ENCODE peak calls at places on chromosome 12, in six cellular contexts. C, V, Z, L, Y and H are unnamed samples.

GRCh38 chr12:107402041-107403022 is 283.3 kb upstream of the PWP1 start:
- DNase-seq in C (peak), V (peak), Z (peak), L (no peak), Y (peak), H (peak)

GRCh38 chr12:25362646-25363045 is 111.9 kb upstream of the KRAS start:
- DNase-seq in C (no peak), V (no peak), Z (no peak), L (no peak), Y (no peak), H (no peak)

GRCh38 chr12:80031229-80031628 is 68.1 kb upstream of the OTOGL start:
- DNase-seq in C (no peak), V (no peak), Z (no peak), L (no peak), Y (no peak), H (no peak)

GRCh38 chr12:39405580-39405979 is 37.3 kb downstream of the KIF21A start:
- DNase-seq in C (no peak), V (no peak), Z (no peak), L (no peak), Y (no peak), H (no peak)

GRCh38 chr12:59734371-59734770 is 138.5 kb downstream of the SLC16A7 start:
- DNase-seq in C (no peak), V (no peak), Z (no peak), L (no peak), Y (no peak), H (no peak)

GRCh38 chr12:78759387-78759786 is 105.2 kb upstream of the SYT1 start:
- DNase-seq in C (no peak), V (no peak), Z (no peak), L (no peak), Y (peak), H (no peak)

GRCh38 chr12:120750806-120751205 is 25.2 kb downstream of the ACADS start:
- DNase-seq in C (no peak), V (no peak), Z (no peak), L (no peak), Y (no peak), H (no peak)

GRCh38 chr12:49909826-49910225 is 6.1 kb upstream of the FAIM2 start:
- DNase-seq in C (no peak), V (peak), Z (no peak), L (no peak), Y (peak), H (no peak)

GRCh38 chr12:17358850-17359249 is 731.1 kb downstream of the RERGL start:
- DNase-seq in C (no peak), V (no peak), Z (no peak), L (no peak), Y (no peak), H (no peak)

GRCh38 chr12:59345406-59345805 is 250.4 kb upstream of the SLC16A7 start:
- DNase-seq in C (no peak), V (no peak), Z (no peak), L (no peak), Y (no peak), H (no peak)

GRCh38 chr12:22525426-22525825 is 18.9 kb downstream of the C2CD5 start:
- DNase-seq in C (no peak), V (no peak), Z (no peak), L (no peak), Y (no peak), H (no peak)

GRCh38 chr12:14810953-14811483 is 3.0 kb downstream of the SMCO3 start:
- DNase-seq in C (no peak), V (no peak), Z (peak), L (no peak), Y (peak), H (no peak)

GRCh38 chr12:30243426-30243825 is 452.2 kb downstream of the IPO8 start:
- DNase-seq in C (no peak), V (no peak), Z (no peak), L (no peak), Y (no peak), H (no peak)

GRCh38 chr12:18296909-18297280 is 35.6 kb downstream of the PIK3C2G start:
- DNase-seq in C (no peak), V (no peak), Z (no peak), L (no peak), Y (no peak), H (no peak)

GRCh38 chr12:109056891-109057290 is 4.5 kb downstream of the USP30 start:
- DNase-seq in C (no peak), V (no peak), Z (no peak), L (no peak), Y (no peak), H (no peak)

GRCh38 chr12:27396416-27396815 is 50.1 kb upstream of the SMCO2 start:
- DNase-seq in C (no peak), V (no peak), Z (no peak), L (no peak), Y (no peak), H (no peak)

GRCh38 chr12:22860926-22861325 is 236.0 kb downstream of the ETNK1 start:
- DNase-seq in C (no peak), V (no peak), Z (no peak), L (no peak), Y (no peak), H (no peak)

GRCh38 chr12:115194857-115195256 is 510.9 kb upstream of the TBX3 start:
- DNase-seq in C (no peak), V (no peak), Z (no peak), L (no peak), Y (no peak), H (no peak)

GRCh38 chr12:58314610-58315009 is 373.2 kb downstream of the ATP23 start:
- DNase-seq in C (no peak), V (no peak), Z (no peak), L (no peak), Y (no peak), H (no peak)

GRCh38 chr12:93245543-93245942 is 132.2 kb upstream of the NUDT4 start:
- DNase-seq in C (peak), V (no peak), Z (peak), L (no peak), Y (no peak), H (no peak)

GRCh38 chr12:2813573-2814185 is 1.2 kb downstream of the ITFG2 start:
- DNase-seq in C (no peak), V (no peak), Z (peak), L (no peak), Y (peak), H (peak)

GRCh38 chr12:3613641-3614180 is 122.7 kb downstream of the PRMT8 start:
- DNase-seq in C (no peak), V (no peak), Z (no peak), L (no peak), Y (no peak), H (no peak)

GRCh38 chr12:58933068-58933681 is 12.9 kb upstream of the LRIG3 start:
- DNase-seq in C (no peak), V (no peak), Z (no peak), L (no peak), Y (no peak), H (no peak)

GRCh38 chr12:131060011-131060703 is 106.5 kb downstream of the ADGRD1 start:
- DNase-seq in C (no peak), V (peak), Z (no peak), L (peak), Y (no peak), H (no peak)

GRCh38 chr12:13146539-13146938 is 43.1 kb upstream of the GSG1 start:
- DNase-seq in C (no peak), V (no peak), Z (no peak), L (no peak), Y (no peak), H (no peak)

GRCh38 chr12:89621511-89621910 is 87.1 kb downstream of the ATP2B1 start:
- DNase-seq in C (no peak), V (no peak), Z (no peak), L (no peak), Y (no peak), H (no peak)

GRCh38 chr12:50984899-50985298 is 32.6 kb downstream of the HIGD1C start:
- DNase-seq in C (no peak), V (no peak), Z (no peak), L (no peak), Y (no peak), H (no peak)

GRCh38 chr12:124296295-124296915 is 1.5 kb downstream of the RFLNA start:
- DNase-seq in C (no peak), V (no peak), Z (peak), L (no peak), Y (no peak), H (no peak)

DNA sequence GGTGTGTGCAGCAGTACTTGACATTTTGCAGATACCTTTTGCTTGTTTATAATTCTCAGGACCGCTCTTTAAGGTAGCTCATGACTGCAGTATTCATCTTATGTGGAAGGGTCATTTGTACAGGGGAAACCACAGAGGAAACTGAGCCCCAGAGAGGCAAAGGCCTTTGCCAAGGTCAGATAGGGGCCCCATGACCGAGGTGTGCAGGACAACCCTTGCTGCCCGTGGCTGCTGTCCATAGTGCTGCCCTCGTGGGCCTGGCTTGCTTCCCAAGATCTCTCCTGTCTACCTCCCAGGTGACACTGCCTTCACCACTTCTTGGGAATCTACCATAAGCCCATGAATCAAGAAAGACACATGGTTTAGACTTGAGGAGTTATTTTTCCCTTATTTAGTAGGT is 198.7 kb upstream of the BCL2L14 start:
- DNase-seq in C (no peak), V (no peak), Z (no peak), L (no peak), Y (no peak), H (no peak)
- TF ChIP-seq POLR2A in C (no peak), V (no peak), Z (no peak), L (no peak), Y (no peak), H (no peak)

DNA sequence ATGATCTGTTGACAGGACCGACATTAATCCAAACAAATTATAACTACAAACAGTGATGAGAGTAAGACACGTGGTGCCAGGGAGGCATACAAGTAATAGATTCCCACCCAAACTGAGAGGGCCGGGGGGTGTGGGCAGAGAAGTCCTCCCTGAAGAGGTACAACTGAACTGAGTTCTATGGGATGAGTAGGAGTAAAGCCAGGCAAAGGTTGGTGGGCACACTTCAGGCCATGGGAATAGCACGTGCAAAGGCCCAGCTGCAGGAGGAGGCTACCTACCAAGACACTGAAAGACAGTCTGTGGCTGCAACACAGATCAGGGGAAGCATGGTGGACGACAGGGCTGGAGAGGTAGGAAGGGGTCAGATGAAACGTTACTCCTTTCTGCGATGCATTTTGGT is 22.0 kb upstream of the VWF start:
- DNase-seq in C (no peak), V (no peak), Z (no peak), L (no peak), Y (no peak), H (no peak)
- TF ChIP-seq POLR2A in C (no peak), V (no peak), Z (no peak), L (no peak), Y (no peak), H (no peak)

GRCh38 chr12:57237952-57238853 is 8.7 kb downstream of the SHMT2 start:
- DNase-seq in C (peak), V (no peak), Z (peak), L (no peak), Y (no peak), H (no peak)
- TF ChIP-seq POLR2A in C (no peak), V (no peak), Z (no peak), L (no peak), Y (no peak), H (no peak)

GRCh38 chr12:9074484-9075140 is 41.1 kb downstream of the A2M start:
- DNase-seq in C (no peak), V (no peak), Z (no peak), L (no peak), Y (no peak), H (no peak)
- TF ChIP-seq POLR2A in C (no peak), V (no peak), Z (no peak), L (no peak), Y (peak), H (no peak)

DNA sequence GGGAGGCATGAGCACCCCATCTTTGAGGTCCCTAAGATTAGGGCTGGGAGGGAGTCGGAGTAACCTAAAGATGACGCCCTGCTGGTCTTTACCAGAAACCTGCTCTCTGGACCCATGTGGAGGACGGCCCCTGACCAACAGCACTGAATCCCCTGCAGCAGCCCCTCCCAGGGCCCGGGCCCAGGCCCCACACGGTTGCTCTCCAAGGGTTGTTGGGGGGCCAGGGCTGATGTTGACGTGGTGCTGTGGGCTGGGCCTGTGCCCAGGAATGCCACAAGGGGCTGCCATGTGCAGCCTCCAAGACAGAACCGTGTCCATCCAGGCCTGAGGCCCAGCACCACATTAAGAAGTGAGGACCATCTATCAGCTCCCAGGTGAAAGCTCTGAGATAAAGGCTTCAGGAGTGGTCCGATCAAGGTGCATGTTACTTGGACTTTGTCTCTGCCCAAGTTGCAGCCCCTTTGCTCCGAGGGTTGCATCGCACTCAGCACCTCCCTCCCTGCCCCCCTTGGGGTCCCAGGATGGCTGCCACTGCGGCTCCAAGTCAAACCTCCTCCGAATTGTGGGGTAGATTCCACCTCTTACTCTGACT is 29.6 kb downstream of the LRCOL1 start:
- DNase-seq in C (no peak), V (no peak), Z (no peak), L (no peak), Y (no peak), H (no peak)
- TF ChIP-seq POLR2A in C (no peak), V (no peak), Z (no peak), L (no peak), Y (no peak), H (no peak)

DNA sequence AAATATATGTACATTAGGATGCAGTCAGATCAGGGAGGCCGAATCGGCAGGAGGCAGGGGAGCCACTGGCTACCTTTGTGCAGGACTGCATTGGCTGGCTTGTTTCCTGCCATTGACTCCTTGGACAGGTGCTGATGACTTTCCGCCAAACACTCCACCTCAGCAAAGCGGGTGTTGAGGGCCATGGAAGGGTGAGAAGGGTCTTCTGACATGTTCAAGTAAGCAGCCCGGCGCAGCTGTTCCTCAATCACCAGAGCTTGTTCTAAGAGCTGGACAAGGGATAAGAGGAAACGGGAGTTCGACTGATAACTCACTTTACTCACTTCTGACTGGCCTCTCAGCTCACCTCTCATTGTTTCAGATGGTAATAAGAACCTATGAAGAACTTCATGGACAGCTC is 4.9 kb upstream of the NOP2 start:
- DNase-seq in C (no peak), V (no peak), Z (no peak), L (no peak), Y (no peak), H (no peak)
- TF ChIP-seq POLR2A in C (no peak), V (no peak), Z (no peak), L (no peak), Y (no peak), H (no peak)

GRCh38 chr12:122204829-122205589 is 1.5 kb downstream of the B3GNT4 start:
- DNase-seq in C (no peak), V (no peak), Z (no peak), L (no peak), Y (no peak), H (no peak)

GRCh38 chr12:122203968-122204828 is 689 bp downstream of the B3GNT4 start:
- DNase-seq in C (no peak), V (no peak), Z (no peak), L (no peak), Y (no peak), H (no peak)

GRCh38 chr12:122202017-122202416 is 1.5 kb upstream of the B3GNT4 start:
- DNase-seq in C (no peak), V (no peak), Z (no peak), L (no peak), Y (no peak), H (no peak)

GRCh38 chr12:122201381-122201780 is 2.1 kb upstream of the B3GNT4 start:
- DNase-seq in C (no peak), V (no peak), Z (no peak), L (no peak), Y (no peak), H (no peak)

GRCh38 chr12:122203301-122203967 is at the start of gene B3GNT4:
- DNase-seq in C (no peak), V (peak), Z (peak), L (no peak), Y (no peak), H (peak)
- TF ChIP-seq POLR2A in C (no peak), V (no peak), Z (no peak), L (no peak), Y (no peak), H (peak)

DNA sequence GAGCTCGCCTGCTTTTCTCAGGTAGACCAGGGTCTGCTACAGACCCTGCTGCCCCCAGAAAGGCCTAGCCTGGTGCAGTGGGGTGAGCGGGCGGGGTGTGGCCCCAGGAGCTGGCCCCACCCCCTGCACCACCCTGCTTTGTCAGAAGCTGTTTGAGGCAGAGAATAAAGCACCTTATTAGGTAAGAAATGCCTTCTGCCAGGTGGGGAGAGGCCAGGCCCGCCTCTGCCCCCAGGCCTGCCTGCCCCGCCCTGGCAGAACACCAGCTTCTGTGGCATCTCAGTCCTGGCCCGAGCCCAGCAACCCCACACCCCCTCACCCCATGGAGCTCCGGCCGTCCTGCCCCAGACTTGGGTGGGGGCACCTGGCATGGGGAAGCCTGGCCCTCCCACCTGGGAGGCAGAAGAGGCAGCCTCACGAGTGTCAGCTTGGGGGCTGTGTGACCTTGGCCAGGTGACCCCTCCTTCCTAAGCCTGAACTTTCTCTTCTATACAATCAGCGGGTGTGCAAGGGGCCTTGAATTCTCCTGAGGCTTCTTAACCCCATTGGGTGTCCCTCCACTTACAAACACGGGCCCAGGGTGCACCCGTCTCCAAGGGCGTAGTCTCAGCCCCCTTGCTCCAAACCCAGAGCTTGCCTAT is 43.2 kb downstream of the KRT80 start:
- DNase-seq in C (no peak), V (peak), Z (peak), L (no peak), Y (no peak), H (peak)
- TF ChIP-seq POLR2A in C (no peak), V (no peak), Z (peak), L (no peak), Y (no peak), H (no peak)

DNA sequence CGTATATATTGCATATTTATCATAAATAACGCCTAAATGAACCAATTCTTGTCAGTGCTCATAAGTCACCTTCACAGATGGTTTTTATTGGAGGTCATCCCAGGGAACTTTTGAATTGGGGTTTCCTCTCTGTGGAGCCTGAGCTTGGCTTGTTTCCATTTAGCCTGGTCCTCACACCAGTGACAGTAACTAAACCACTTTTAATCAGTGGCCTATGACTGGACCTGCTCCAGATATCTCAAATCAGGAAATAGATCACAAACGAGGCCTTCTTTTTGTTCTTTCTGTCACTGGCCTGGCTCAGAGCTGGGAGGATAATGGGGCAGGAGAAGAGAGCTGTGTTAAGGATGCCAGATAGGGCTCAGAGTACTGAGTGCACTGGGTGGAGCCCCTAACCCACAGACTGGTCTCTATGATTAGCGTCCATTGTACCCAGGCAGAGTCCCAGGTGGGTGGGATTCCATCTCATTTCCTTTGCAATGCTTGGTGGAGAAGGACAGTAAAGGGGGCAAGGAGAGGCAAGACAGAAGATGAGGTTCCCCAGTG is 92.4 kb downstream of the NUAK1 start:
- DNase-seq in C (no peak), V (no peak), Z (no peak), L (no peak), Y (no peak), H (no peak)
- TF ChIP-seq POLR2A in C (no peak), V (no peak), Z (no peak), L (no peak), Y (no peak), H (no peak)

GRCh38 chr12:127537070-127537469 is 729.9 kb upstream of the TMEM132C start:
- DNase-seq in C (no peak), V (no peak), Z (no peak), L (no peak), Y (no peak), H (no peak)
- TF ChIP-seq POLR2A in C (no peak), V (no peak), Z (no peak), L (no peak), Y (no peak), H (no peak)